ENCODE peak calls at places on chromosome 16, in eight cellular contexts. T, D, Q, W, Z, P, S and N are unnamed samples.

GRCh38 chr16:70433456-70434103 is 5.3 kb downstream of the ST3GAL2 start:
- DNase-seq in D (no peak), Q (peak), S (no peak), P (no peak), W (peak), T (peak), Z (peak), N (peak)

GRCh38 chr16:89375021-89375420 is 115.3 kb downstream of the ANKRD11 start:
- DNase-seq in T (no peak), W (no peak), D (no peak), Z (no peak), Q (no peak), P (no peak), S (no peak), N (no peak)

GRCh38 chr16:79257958-79258490 is 342.5 kb downstream of the MAF start:
- DNase-seq in T (no peak), D (no peak), P (no peak), S (no peak), Z (no peak), Q (no peak), W (no peak), N (no peak)

GRCh38 chr16:25027281-25027680 is 12.1 kb upstream of the ARHGAP17 start:
- DNase-seq in W (no peak), Z (no peak), P (no peak), Q (no peak), D (no peak), S (no peak), T (no peak), N (no peak)

GRCh38 chr16:17368951-17369350 is 101.8 kb downstream of the XYLT1 start:
- DNase-seq in S (no peak), D (no peak), Q (no peak), T (no peak), Z (no peak), W (no peak), P (no peak), N (no peak)

GRCh38 chr16:74627506-74628220 is 20.7 kb upstream of the GLG1 start:
- DNase-seq in Q (no peak), S (no peak), D (no peak), P (no peak), T (peak), W (peak), Z (peak), N (no peak)

GRCh38 chr16:87661561-87661960 is 59.3 kb downstream of the JPH3 start:
- DNase-seq in W (peak), Z (peak), T (peak), Q (peak), S (no peak), D (peak), P (peak), N (peak)

GRCh38 chr16:84718-85452 is 6.9 kb downstream of the MPG start:
- DNase-seq in Z (peak), P (no peak), S (no peak), T (peak), W (peak), D (no peak), Q (peak), N (no peak)

GRCh38 chr16:49598386-49599170 is 225.0 kb downstream of the C16orf78 start:
- DNase-seq in P (no peak), T (no peak), W (no peak), Z (no peak), D (peak), S (no peak), Q (no peak), N (no peak)

GRCh38 chr16:48632137-48632774 is 22.3 kb upstream of the N4BP1 start:
- DNase-seq in S (no peak), D (no peak), T (no peak), Q (no peak), W (no peak), Z (no peak), P (no peak), N (peak)

GRCh38 chr16:53745126-53745525 is 41.2 kb downstream of the FTO start:
- DNase-seq in S (peak), Q (no peak), D (no peak), Z (peak), T (peak), W (peak), P (no peak), N (no peak)

GRCh38 chr16:75965504-75966374 is 239.4 kb upstream of the CPHXL start:
- DNase-seq in Z (no peak), D (no peak), T (no peak), P (no peak), S (no peak), W (no peak), Q (no peak), N (no peak)

GRCh38 chr16:30066882-30067583 is 1.5 kb downstream of the ALDOA start:
- DNase-seq in Q (no peak), Z (peak), S (no peak), D (no peak), T (no peak), W (no peak), P (no peak), N (no peak)

GRCh38 chr16:483351-484075 is 44.0 kb upstream of the CAPN15 start:
- DNase-seq in Z (no peak), P (peak), D (no peak), Q (no peak), S (no peak), W (peak), T (peak), N (peak)

GRCh38 chr16:30351586-30352419 is 3.3 kb downstream of the CD2BP2 start:
- DNase-seq in T (peak), Q (peak), D (no peak), P (no peak), Z (peak), S (no peak), W (peak), N (no peak)

GRCh38 chr16:71198408-71198807 is 32.1 kb downstream of the HYDIN start:
- DNase-seq in D (no peak), W (no peak), S (no peak), P (no peak), Z (no peak), T (no peak), Q (no peak), N (no peak)

GRCh38 chr16:4515611-4516233 is 22.9 kb downstream of the CDIP1 start:
- DNase-seq in P (no peak), W (no peak), T (no peak), Q (peak), Z (no peak), D (no peak), S (no peak), N (no peak)

GRCh38 chr16:70789231-70789926 is 11.6 kb downstream of the VAC14 start:
- DNase-seq in D (peak), S (no peak), T (no peak), Z (peak), W (no peak), P (no peak), Q (no peak), N (peak)

DNA sequence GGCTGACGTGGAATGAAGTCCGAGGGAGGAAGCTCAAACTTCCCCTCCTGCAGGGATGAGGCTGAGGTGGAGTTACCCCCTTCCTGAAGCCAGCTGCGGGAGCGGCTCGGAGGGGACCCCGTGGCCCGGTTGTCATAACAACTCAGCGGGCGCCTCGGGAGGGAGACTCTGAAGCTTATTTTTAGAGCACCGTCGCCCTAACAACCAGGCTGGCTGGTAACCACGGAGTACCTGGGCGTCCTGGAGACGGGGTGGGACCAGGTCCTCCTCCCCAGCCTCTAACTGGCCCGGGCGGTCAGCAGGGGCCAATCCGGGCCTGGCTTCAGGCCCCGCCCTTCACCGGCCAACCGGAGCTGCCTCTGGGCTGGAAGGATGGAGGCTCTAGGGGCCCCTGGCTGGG is 27.7 kb downstream of the NECAB2 start:
- DNase-seq in Q (no peak), Z (no peak), T (no peak), D (peak), W (peak), P (peak), S (no peak), N (peak)
- H2AFZ ChIP-seq in Q (no peak), Z (no peak), T (no peak), D (no peak), W (no peak), P (peak), S (no peak), N (no peak)

DNA sequence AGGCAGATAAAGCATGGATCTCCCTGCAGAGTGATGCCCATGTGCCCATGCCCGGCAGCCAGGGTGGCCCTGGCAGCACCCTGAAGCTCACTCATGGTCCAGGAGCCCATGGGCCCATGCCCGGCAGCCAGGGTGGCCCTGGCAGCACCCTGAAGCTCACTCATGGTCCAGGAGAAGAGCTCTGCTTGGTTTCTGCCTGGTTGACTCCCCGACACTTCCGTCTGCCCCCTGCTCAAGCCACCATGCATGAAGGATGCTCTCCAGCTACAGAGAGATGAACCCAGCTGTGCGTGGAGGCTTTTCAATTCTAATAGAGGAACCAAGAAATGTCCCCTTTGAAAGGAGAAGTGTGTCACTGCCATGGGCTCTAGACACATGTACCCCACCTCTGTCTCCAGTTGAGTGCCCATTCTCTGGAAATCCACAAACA is 8.7 kb downstream of the CCL17 start:
- DNase-seq in Z (no peak), S (no peak), Q (no peak), P (no peak), W (no peak), T (no peak), D (no peak), N (no peak)
- H3K4me2 ChIP-seq in Z (no peak), S (no peak), Q (no peak), P (no peak), W (no peak), T (no peak), D (no peak), N (no peak)

DNA sequence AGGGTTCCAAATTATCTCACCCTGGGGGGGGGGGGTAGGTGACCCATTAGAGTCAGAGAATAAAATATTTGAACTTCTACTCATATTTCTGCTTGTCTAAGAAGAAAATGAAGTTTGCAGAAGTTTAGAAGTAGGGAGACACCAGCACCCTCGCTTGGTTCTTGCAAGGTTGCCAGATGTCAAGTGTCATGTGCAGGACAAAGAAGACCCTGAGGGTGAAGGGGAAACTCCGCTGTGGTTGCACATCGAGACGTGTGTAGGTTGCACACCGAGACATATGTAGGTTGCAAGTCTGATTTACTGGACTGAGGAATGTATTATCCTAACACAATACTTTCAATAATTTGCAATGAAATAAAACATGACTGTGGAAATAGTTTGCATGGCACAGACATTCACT is 42.4 kb upstream of the IRF8 start:
- DNase-seq in Z (no peak), W (no peak), T (no peak), D (no peak), Q (no peak), P (no peak), S (no peak), N (no peak)
- H2AFZ ChIP-seq in Z (no peak), W (no peak), T (no peak), D (no peak), Q (no peak), P (no peak), S (no peak), N (no peak)

GRCh38 chr16:82096641-82097040 is 61.6 kb downstream of the HSD17B2 start:
- DNase-seq in D (no peak), S (no peak), Z (no peak), T (no peak), W (no peak), Q (no peak), P (no peak), N (no peak)

GRCh38 chr16:82091225-82091624 is 56.2 kb downstream of the HSD17B2 start:
- DNase-seq in S (no peak), P (no peak), W (peak), T (peak), Z (peak), Q (no peak), D (no peak), N (peak)

GRCh38 chr16:82094942-82095540 is 60.0 kb downstream of the HSD17B2 start:
- DNase-seq in D (peak), Q (no peak), W (peak), Z (no peak), P (no peak), S (no peak), T (no peak), N (no peak)

GRCh38 chr16:82092711-82093110 is 57.7 kb downstream of the HSD17B2 start:
- DNase-seq in D (no peak), S (no peak), P (no peak), T (peak), Z (peak), Q (no peak), W (peak), N (no peak)

GRCh38 chr16:82093901-82094300 is 58.8 kb downstream of the HSD17B2 start:
- DNase-seq in P (no peak), T (peak), S (no peak), W (peak), Q (no peak), Z (no peak), D (no peak), N (no peak)
- H3K4me2 ChIP-seq in P (no peak), T (no peak), S (peak), W (no peak), Q (no peak), Z (no peak), D (no peak), N (no peak)

GRCh38 chr16:85612801-85613608 is at the start of gene GSE1:
- DNase-seq in W (peak), D (peak), P (peak), T (peak), Z (peak), Q (peak), S (peak), N (peak)

GRCh38 chr16:85611205-85611454 is 2.0 kb upstream of the GSE1 start:
- DNase-seq in S (no peak), D (no peak), W (no peak), P (no peak), Z (peak), T (no peak), Q (no peak), N (no peak)

GRCh38 chr16:85610446-85611204 is 2.5 kb upstream of the GSE1 start:
- DNase-seq in Q (peak), P (peak), Z (peak), T (peak), D (peak), W (peak), S (peak), N (peak)

GRCh38 chr16:85612191-85612800 is 826 bp upstream of the GSE1 start:
- DNase-seq in Z (peak), W (peak), Q (no peak), S (peak), T (peak), P (peak), D (peak), N (peak)

DNA sequence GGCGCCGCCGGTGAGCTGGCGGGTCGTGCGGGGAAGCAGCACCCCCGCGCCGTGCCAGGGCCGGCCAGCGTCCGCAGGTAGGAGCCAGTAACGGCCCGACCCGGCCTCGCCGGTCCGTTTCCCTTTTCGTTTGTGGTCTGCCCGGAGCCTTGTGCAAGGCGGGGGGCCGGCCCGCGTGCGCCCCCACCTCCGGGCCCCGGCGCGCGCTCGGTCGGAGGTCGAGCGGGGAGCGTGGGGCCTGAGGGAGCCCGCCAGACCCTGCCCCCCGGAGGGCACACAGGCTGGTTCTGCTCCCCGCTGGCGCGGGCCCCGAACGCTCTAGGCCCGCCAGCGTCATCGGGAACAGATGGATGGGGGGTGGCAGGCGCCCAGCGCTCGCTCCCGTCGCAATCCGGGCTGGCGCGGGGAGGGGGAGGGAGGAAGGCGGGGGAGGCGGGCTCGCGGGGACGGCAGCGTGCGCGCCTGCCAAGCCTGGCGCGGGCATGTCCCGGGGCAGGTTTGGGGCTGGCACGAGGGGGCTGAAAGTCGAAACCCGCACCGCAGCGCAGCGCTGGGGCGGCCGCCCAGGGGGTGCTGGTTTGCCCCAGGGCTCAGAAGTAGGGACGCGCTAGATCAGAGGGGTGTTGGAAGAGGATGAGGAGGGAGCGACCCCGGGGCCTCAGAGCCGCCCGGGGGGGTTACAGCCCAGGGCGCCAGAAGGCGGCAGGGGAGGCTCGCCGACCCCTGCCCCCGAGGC is 1.5 kb upstream of the GSE1 start:
- DNase-seq in W (peak), Q (peak), D (peak), Z (peak), T (peak), P (peak), S (no peak), N (peak)
- H2AFZ ChIP-seq in W (no peak), Q (no peak), D (no peak), Z (no peak), T (peak), P (peak), S (no peak), N (peak)

GRCh38 chr16:3175157-3176153 is 12.5 kb upstream of the OR1F1 start:
- DNase-seq in T (no peak), W (peak), S (no peak), D (peak), Z (no peak), Q (peak), P (no peak), N (no peak)
- H3K4me2 ChIP-seq in T (peak), W (peak), S (peak), D (peak), Z (no peak), Q (peak), P (peak), N (peak)

GRCh38 chr16:67987460-67988160 is 7.3 kb upstream of the DPEP3 start:
- DNase-seq in Z (no peak), P (no peak), W (peak), D (no peak), T (no peak), Q (peak), S (no peak), N (no peak)
- H2AFZ ChIP-seq in Z (no peak), P (peak), W (peak), D (no peak), T (peak), Q (peak), S (no peak), N (no peak)

GRCh38 chr16:86575095-86575685 is 3.2 kb upstream of the FOXL1 start:
- DNase-seq in P (no peak), D (no peak), W (no peak), Z (no peak), S (no peak), Q (no peak), T (no peak), N (no peak)
- H3K4me2 ChIP-seq in P (peak), D (peak), W (peak), Z (peak), S (peak), Q (peak), T (peak), N (peak)

GRCh38 chr16:20918486-20919239 is 18.1 kb downstream of the LYRM1 start:
- DNase-seq in T (peak), P (no peak), S (no peak), D (no peak), Q (no peak), Z (peak), W (peak), N (peak)
- H2AFZ ChIP-seq in T (no peak), P (no peak), S (no peak), D (no peak), Q (no peak), Z (peak), W (peak), N (no peak)